ENCODE peak calls at places on chromosomes 12 and 14, in four cellular contexts. A is HepG2, R is K562, E is GM12878. I is an unnamed sample.

GRCh38 chr12:64522316-64522715 is 70.4 kb downstream of the TBK1 start:
- DNase-seq in A (no peak), R (no peak), E (no peak), I (no peak)

GRCh38 chr12:95637471-95638155 is 86.3 kb upstream of the USP44 start:
- DNase-seq in A (no peak), R (no peak), E (no peak), I (peak; percentile 100)

GRCh38 chr12:131901431-131902331 is 7.3 kb downstream of the ULK1 start:
- DNase-seq in A (no peak), R (no peak), E (no peak), I (no peak)

GRCh38 chr14:100762901-100763300 is 36.2 kb downstream of the DLK1 start:
- DNase-seq in A (no peak), R (no peak), E (no peak), I (no peak)

GRCh38 chr12:88242161-88242925 is 100.2 kb downstream of the TMTC3 start:
- DNase-seq in A (no peak), R (no peak), E (no peak), I (peak; percentile 89)

GRCh38 chr12:10364839-10365681 is 24.8 kb downstream of the KLRK1 start:
- DNase-seq in A (peak; percentile 53), R (no peak), E (peak; percentile 53), I (peak; percentile 82)

GRCh38 chr12:30622509-30622908 is 73.2 kb downstream of the IPO8 start:
- DNase-seq in A (no peak), R (no peak), E (peak; percentile 9), I (no peak)

GRCh38 chr14:67411820-67412421 is at the start of gene PLEK2:
- DNase-seq in A (no peak), R (no peak), E (no peak), I (no peak)

GRCh38 chr12:51811203-51811805 is 37.2 kb downstream of the FIGNL2 start:
- DNase-seq in A (no peak), R (no peak), E (no peak), I (no peak)

GRCh38 chr14:64738306-64738879 is 34.2 kb downstream of the PLEKHG3 start:
- DNase-seq in A (no peak), R (no peak), E (no peak), I (no peak)

GRCh38 chr12:127108360-127109215 is 1158.4 kb upstream of the TMEM132C start:
- DNase-seq in A (peak; percentile 15), R (peak; percentile 65), E (no peak), I (no peak)

GRCh38 chr12:120249875-120250795 is 15.4 kb downstream of the PXN start:
- DNase-seq in A (no peak), R (no peak), E (no peak), I (peak; percentile 53)

GRCh38 chr14:36658091-36659009 is 3.3 kb upstream of the PAX9 start:
- DNase-seq in A (no peak), R (no peak), E (no peak), I (no peak)

GRCh38 chr12:21330682-21331253 is 3.9 kb downstream of the SLCO1A2 start:
- DNase-seq in A (no peak), R (no peak), E (no peak), I (no peak)

GRCh38 chr12:21334771-21335325 is at the start of gene SLCO1A2:
- DNase-seq in A (no peak), R (no peak), E (no peak), I (no peak)

GRCh38 chr12:21337453-21337852 is 2.7 kb upstream of the SLCO1A2 start:
- DNase-seq in A (no peak), R (no peak), E (no peak), I (no peak)

GRCh38 chr12:21336656-21337055 is 1.9 kb upstream of the SLCO1A2 start:
- DNase-seq in A (peak; percentile 29), R (no peak), E (no peak), I (no peak)

DNA sequence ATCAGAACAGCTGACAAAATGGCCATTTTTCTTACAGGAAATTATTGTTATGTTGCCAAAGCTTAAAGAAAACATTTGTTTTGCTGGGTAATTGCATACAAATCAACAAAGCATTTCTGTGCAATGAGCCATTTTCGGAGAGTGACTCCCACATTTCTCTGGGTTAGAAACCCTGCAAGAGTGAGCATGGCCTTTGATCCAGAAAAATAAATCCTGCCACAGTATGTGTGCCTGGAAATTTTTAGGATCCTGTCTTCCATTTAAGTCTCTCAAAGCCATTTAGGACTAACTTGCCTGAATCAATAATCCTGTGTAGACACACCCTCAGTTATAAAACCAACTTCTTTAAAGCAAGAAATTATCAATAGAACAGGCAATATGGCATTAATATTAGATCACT is 617 bp downstream of the SLCO1A2 start:
- DNase-seq in A (no peak), R (no peak), E (no peak), I (no peak)
- TF ChIP-seq MYC in A (no peak), R (no peak), E (no peak), I (no peak)

DNA sequence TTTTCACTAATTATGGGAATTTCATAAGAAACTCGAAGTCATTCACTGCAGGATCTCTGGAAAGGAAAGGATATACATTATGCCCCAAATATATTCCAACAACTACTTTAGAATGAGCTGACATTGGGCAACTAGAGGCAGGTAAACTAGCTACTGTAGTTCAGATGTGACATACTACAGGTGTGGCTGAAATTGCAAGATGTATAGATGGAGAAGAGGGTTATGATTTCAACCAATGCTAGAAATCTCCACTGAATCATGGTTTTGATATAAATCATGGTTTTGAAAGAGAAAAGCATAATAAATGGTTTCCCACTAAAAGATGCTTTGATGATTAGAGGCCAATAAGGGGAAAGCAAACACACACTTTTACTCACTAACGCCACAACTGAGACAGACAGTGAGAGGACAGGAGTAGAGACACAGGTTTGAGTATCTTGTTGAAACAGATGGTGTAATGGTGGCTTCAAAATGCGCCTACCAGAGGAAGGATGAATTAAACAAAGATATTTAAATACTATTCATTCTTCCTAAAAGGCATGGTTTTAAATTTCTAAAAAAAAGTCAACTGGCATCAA is 296.1 kb upstream of the DIO2 start:
- DNase-seq in A (no peak), R (no peak), E (no peak), I (no peak)
- TF ChIP-seq EZH2 in A (no peak), R (no peak), E (no peak), I (no peak)

GRCh38 chr12:43937947-43938346 is 102.1 kb downstream of the TMEM117 start:
- DNase-seq in A (peak; percentile 2), R (peak; percentile 31), E (no peak), I (peak; percentile 4)
- TF ChIP-seq MYC in A (no peak), R (no peak), E (no peak), I (no peak)

GRCh38 chr12:8819676-8819980 is 2.8 kb upstream of the A2ML1 start:
- DNase-seq in A (no peak), R (peak; percentile 14), E (no peak), I (no peak)

GRCh38 chr12:8818526-8818925 is 3.9 kb upstream of the A2ML1 start:
- DNase-seq in A (no peak), R (no peak), E (no peak), I (no peak)

GRCh38 chr12:8817856-8818255 is 4.6 kb upstream of the A2ML1 start:
- DNase-seq in A (no peak), R (no peak), E (no peak), I (no peak)

GRCh38 chr12:8813963-8814362 is 8.5 kb upstream of the A2ML1 start:
- DNase-seq in A (no peak), R (no peak), E (no peak), I (no peak)

DNA sequence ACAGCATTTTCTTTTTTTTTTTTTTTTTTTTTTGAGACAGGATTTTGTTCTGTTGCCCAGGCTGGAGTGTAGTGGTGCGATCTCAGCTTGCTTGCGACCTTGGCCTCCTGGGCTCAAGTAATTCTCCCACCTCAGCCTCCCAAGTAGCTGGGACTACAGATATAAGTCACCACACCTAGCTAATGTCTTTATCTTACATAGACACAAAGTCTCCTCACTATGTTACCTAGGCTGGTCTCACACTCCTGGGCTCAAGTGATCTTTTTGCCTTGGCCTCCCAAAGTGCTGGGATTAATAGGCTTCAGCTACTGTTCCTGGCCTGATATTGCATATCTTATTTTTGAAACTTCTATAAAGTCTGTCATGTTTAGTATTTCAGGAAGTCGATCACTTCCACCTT is 6.0 kb upstream of the A2ML1 start:
- DNase-seq in A (no peak), R (no peak), E (no peak), I (no peak)
- TF ChIP-seq EZH2 in A (no peak), R (no peak), E (no peak), I (no peak)

GRCh38 chr14:23579311-23579630 is 681 bp upstream of the JPH4 start:
- DNase-seq in A (peak; percentile 27), R (no peak), E (no peak), I (no peak)

GRCh38 chr14:23577004-23577681 is 1.4 kb downstream of the JPH4 start:
- DNase-seq in A (no peak), R (no peak), E (no peak), I (no peak)

GRCh38 chr14:23577710-23578392 is 739 bp downstream of the JPH4 start:
- DNase-seq in A (no peak), R (no peak), E (no peak), I (no peak)

GRCh38 chr14:23579739-23580138 is 1.1 kb upstream of the JPH4 start:
- DNase-seq in A (peak; percentile 25), R (no peak), E (no peak), I (no peak)

DNA sequence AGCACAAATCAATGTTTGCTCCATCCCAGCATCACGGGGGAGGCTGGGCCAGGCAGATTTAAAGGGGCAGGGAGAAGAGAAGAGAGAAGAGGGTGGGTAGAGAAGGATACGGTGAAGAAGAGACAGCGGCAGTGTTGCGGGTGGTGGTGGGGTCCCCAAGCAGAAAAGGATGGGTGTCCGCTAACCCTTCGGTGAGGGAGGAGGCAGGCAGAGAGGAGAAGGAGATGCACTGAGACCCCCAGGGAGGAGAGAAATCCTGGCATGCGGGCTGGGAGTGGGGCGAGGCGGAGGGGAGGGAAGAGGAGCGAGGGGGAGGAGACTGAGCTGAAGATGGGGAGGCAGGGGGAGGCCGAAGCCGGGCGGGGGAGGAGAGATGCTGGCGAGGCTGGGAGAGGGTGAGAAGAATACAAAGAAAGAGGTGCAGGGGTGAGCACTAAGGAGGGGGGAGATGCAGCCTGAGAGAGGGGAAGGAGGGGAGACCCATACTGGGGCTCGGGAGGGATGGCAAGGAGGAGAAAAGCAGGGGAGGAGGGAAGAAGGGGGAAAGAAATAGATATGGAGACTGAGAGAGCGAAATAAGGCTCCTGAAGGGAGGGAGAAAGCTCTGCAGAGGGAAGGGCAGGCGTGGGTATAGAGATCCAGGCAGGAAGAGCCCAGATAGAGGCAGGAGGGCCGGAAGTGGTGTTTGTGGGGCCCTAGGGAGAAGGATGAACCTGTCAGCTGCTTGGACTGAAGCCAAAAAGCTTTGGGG is at the start of gene JPH4:
- DNase-seq in A (no peak), R (peak; percentile 27), E (no peak), I (no peak)
- TF ChIP-seq MYC in A (no peak), R (no peak), E (no peak), I (no peak)

DNA sequence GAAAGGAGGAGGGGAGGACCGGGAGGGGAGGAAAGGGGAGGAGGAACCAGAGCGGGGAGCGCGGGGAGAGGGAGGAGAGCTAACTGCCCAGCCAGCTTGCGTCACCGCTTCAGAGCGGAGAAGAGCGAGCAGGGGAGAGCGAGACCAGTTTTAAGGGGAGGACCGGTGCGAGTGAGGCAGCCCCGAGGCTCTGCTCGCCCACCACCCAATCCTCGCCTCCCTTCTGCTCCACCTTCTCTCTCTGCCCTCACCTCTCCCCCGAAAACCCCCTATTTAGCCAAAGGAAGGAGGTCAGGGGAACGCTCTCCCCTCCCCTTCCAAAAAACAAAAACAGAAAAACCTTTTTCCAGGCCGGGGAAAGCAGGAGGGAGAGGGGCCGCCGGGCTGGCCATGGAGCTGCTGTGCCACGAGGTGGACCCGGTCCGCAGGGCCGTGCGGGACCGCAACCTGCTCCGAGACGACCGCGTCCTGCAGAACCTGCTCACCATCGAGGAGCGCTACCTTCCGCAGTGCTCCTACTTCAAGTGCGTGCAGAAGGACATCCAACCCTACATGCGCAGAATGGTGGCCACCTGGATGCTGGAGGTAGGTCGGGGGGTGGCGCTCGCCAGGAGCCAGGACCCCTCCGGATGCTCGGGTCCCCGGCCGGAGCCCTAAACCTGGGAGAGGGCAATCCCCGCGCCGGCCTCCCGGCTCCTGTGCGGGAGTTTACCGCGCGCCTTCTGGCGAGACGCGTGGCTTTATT is at the start of gene CCND2:
- DNase-seq in A (no peak), R (peak; percentile 77), E (peak; percentile 69), I (peak; percentile 19)
- TF ChIP-seq EZH2 in A (peak; percentile 15), R (no peak), E (no peak), I (peak; percentile 85)

GRCh38 chr14:52059614-52060013 is 9.2 kb downstream of the NID2 start:
- DNase-seq in A (no peak), R (no peak), E (no peak), I (no peak)
- TF ChIP-seq MYC in A (no peak), R (no peak), E (no peak), I (no peak)